ENCODE peak calls at places on chromosomes 13 and 19, in five cellular contexts. K is fibroblast of lung, Q is GM23338, P is brain microvascular endothelial cell, J is psoas muscle. M is an unnamed sample.

GRCh38 chr13:102597029-102598015 is 536 bp downstream of the TPP2 start:
- DNase-seq in K (peak), Q (peak), P (peak), J (peak), M (no peak)

GRCh38 chr19:35642798-35643254 is 1.3 kb downstream of the ETV2 start:
- DNase-seq in K (no peak), Q (peak), P (no peak), J (no peak), M (no peak)

GRCh38 chr13:46321494-46322225 is 65.4 kb downstream of the RUBCNL start:
- DNase-seq in K (peak), Q (peak), P (peak), J (peak), M (peak)

GRCh38 chr19:42242071-42242511 is 311 bp downstream of the GSK3A start:
- DNase-seq in K (no peak), Q (no peak), P (no peak), J (no peak), M (no peak)

GRCh38 chr13:48873081-48873480 is 102.6 kb upstream of the FNDC3A start:
- DNase-seq in K (no peak), Q (no peak), P (no peak), J (no peak), M (no peak)

GRCh38 chr13:113114511-113115362 is 7.9 kb upstream of the F10 start:
- DNase-seq in K (no peak), Q (no peak), P (no peak), J (no peak), M (no peak)

GRCh38 chr13:32116210-32116609 is 84.6 kb downstream of the FRY start:
- DNase-seq in K (peak), Q (no peak), P (no peak), J (no peak), M (no peak)

GRCh38 chr19:35357867-35358573 is at the start of gene FFAR3:
- DNase-seq in K (no peak), Q (peak), P (no peak), J (peak), M (no peak)

GRCh38 chr19:7811989-7812388 is 18.0 kb upstream of the EVI5L start:
- DNase-seq in K (no peak), Q (no peak), P (no peak), J (no peak), M (no peak)

GRCh38 chr19:14116918-14117578 is 514 bp downstream of the PRKACA start:
- DNase-seq in K (no peak), Q (peak), P (no peak), J (peak), M (no peak)

GRCh38 chr19:2282062-2282861 is at the start of gene PEAK3:
- DNase-seq in K (peak), Q (peak), P (no peak), J (peak), M (no peak)

GRCh38 chr19:29549105-29550070 is 23.6 kb downstream of the VSTM2B start:
- DNase-seq in K (no peak), Q (no peak), P (no peak), J (no peak), M (no peak)

GRCh38 chr13:36512771-36513170 is 80.5 kb downstream of the CCNA1 start:
- DNase-seq in K (no peak), Q (no peak), P (no peak), J (no peak), M (no peak)

GRCh38 chr13:106997219-106997618 is 429.3 kb upstream of the ARGLU1 start:
- DNase-seq in K (no peak), Q (no peak), P (no peak), J (no peak), M (no peak)

GRCh38 chr13:36030670-36031331 is 100.4 kb downstream of the DCLK1 start:
- DNase-seq in K (peak), Q (peak), P (peak), J (no peak), M (no peak)

GRCh38 chr13:101880581-101880980 is 428.1 kb downstream of the ITGBL1 start:
- DNase-seq in K (no peak), Q (no peak), P (no peak), J (no peak), M (no peak)

GRCh38 chr19:41694831-41695635 is 7.0 kb upstream of the CEACAM7 start:
- DNase-seq in K (no peak), Q (no peak), P (no peak), J (no peak), M (no peak)

GRCh38 chr13:59360108-59360507 is 803.6 kb downstream of the DIAPH3 start:
- DNase-seq in K (no peak), Q (peak), P (no peak), J (no peak), M (no peak)

GRCh38 chr19:29850482-29850881 is 38.7 kb downstream of the CCNE1 start:
- DNase-seq in K (no peak), Q (no peak), P (no peak), J (no peak), M (no peak)

GRCh38 chr13:48531416-48532145 is 1.3 kb downstream of the RCBTB2 start:
- DNase-seq in K (no peak), Q (no peak), P (peak), J (no peak), M (peak)

GRCh38 chr19:5536337-5536894 is 31.3 kb downstream of the TINCR start:
- DNase-seq in K (peak), Q (peak), P (peak), J (peak), M (no peak)

GRCh38 chr19:4538601-4538954 is 1.3 kb downstream of the LRG1 start:
- DNase-seq in K (no peak), Q (no peak), P (no peak), J (no peak), M (no peak)

GRCh38 chr13:34469212-34469983 is 472.7 kb upstream of the NBEA start:
- DNase-seq in K (peak), Q (no peak), P (no peak), J (no peak), M (no peak)

GRCh38 chr13:100957741-100958140 is 283.1 kb upstream of the TMTC4 start:
- DNase-seq in K (no peak), Q (no peak), P (no peak), J (no peak), M (no peak)

GRCh38 chr13:113065406-113066141 is 40.0 kb upstream of the F7 start:
- DNase-seq in K (peak), Q (no peak), P (no peak), J (peak), M (no peak)

GRCh38 chr19:28201462-28201943 is 1011.4 kb downstream of the UQCRFS1 start:
- DNase-seq in K (no peak), Q (no peak), P (no peak), J (no peak), M (no peak)

GRCh38 chr19:49932731-49933131 is 3.4 kb upstream of the NUP62 start:
- DNase-seq in K (no peak), Q (no peak), P (no peak), J (no peak), M (no peak)

M was measured in activated T-cell treated with anti-CD3 and anti-CD28 coated beads for 24 hours.